ENCODE peak calls at places on chromosomes 4 and X, in nine cellular contexts. J is fibroblast of the conjunctiva; D is renal cortical epithelial cell; G is activated CD8-positive, alpha-beta T cell treated with anti-CD3 and anti-CD28 coated beads for 36 hours; E is effector CD4-positive, alpha-beta T cell; K is spleen; U is germinal center; I is glutamatergic neuron; C is stimulated activated CD8-positive, alpha-beta memory T cell treated with anti-CD3 and anti-CD28 coated beads, Interleukin-7, amount 100 ng/mL, for 24 hours. Z is an unnamed sample.

GRCh38 chr4:93814722-93815121 is 13.8 kb upstream of the ATOH1 start:
- DNase-seq in J (no peak), D (no peak), G (no peak), E (no peak), K (no peak), U (no peak), I (no peak), C (no peak), Z (peak)

GRCh38 chrX:71941771-71942170 is 31.1 kb downstream of the NHSL2 start:
- DNase-seq in J (peak), D (peak), G (no peak), E (no peak), K (no peak), U (no peak), I (no peak), C (no peak), Z (no peak)

GRCh38 chr4:10260777-10261176 is 144.2 kb upstream of the WDR1 start:
- DNase-seq in J (no peak), D (no peak), G (no peak), E (no peak), K (no peak), U (no peak), I (no peak), C (no peak), Z (no peak)

GRCh38 chr4:173332963-173333657 is 1.0 kb downstream of the HMGB2 start:
- DNase-seq in J (no peak), D (peak), G (peak), E (peak), K (no peak), U (peak), I (no peak), C (no peak), Z (no peak)

GRCh38 chr4:180947421-180947820 is 1295.8 kb upstream of the TENM3 start:
- DNase-seq in J (no peak), D (peak), G (no peak), E (no peak), K (no peak), U (no peak), I (no peak), C (no peak), Z (no peak)

GRCh38 chr4:165364452-165365080 is 14.2 kb upstream of the CPE start:
- DNase-seq in J (no peak), D (peak), G (no peak), E (no peak), K (no peak), U (no peak), I (no peak), C (no peak), Z (no peak)

GRCh38 chr4:2484993-2485392 is 16.1 kb downstream of the RNF4 start:
- DNase-seq in J (no peak), D (peak), G (peak), E (peak), K (peak), U (peak), I (no peak), C (peak), Z (peak)

GRCh38 chrX:123422875-123423274 is 238.8 kb downstream of the GRIA3 start:
- DNase-seq in J (peak), D (peak), G (no peak), E (no peak), K (no peak), U (no peak), I (peak), C (no peak), Z (peak)

GRCh38 chr4:13989496-13989895 is 362.0 kb upstream of the BOD1L1 start:
- DNase-seq in J (no peak), D (peak), G (no peak), E (no peak), K (no peak), U (no peak), I (no peak), C (no peak), Z (no peak)

GRCh38 chr4:95050980-95051688 is 293.4 kb downstream of the BMPR1B start:
- DNase-seq in J (no peak), D (no peak), G (no peak), E (no peak), K (no peak), U (no peak), I (no peak), C (no peak), Z (no peak)

GRCh38 chr4:139528377-139529005 is 27.5 kb downstream of the SETD7 start:
- DNase-seq in J (peak), D (peak), G (peak), E (no peak), K (no peak), U (no peak), I (peak), C (no peak), Z (peak)

GRCh38 chr4:8365951-8366350 is 74.6 kb downstream of the ACOX3 start:
- DNase-seq in J (no peak), D (no peak), G (no peak), E (no peak), K (peak), U (no peak), I (no peak), C (no peak), Z (no peak)

GRCh38 chr4:87442889-87443288 is 20.5 kb downstream of the NUDT9 start:
- DNase-seq in J (no peak), D (no peak), G (no peak), E (no peak), K (no peak), U (no peak), I (no peak), C (no peak), Z (no peak)

GRCh38 chrX:22666441-22666840 is 333.3 kb upstream of the DDX53 start:
- DNase-seq in J (peak), D (no peak), G (peak), E (no peak), K (no peak), U (peak), I (peak), C (no peak), Z (peak)

GRCh38 chrX:123698979-123699378 is 33.9 kb downstream of the THOC2 start:
- DNase-seq in J (peak), D (peak), G (no peak), E (no peak), K (no peak), U (no peak), I (no peak), C (no peak), Z (no peak)

GRCh38 chr4:48439988-48440387 is 43.2 kb upstream of the SLC10A4 start:
- DNase-seq in J (no peak), D (no peak), G (no peak), E (no peak), K (no peak), U (no peak), I (no peak), C (no peak), Z (no peak)

GRCh38 chrX:56788229-56788628 is 59.2 kb downstream of the NBDY start:
- DNase-seq in J (peak), D (no peak), G (no peak), E (no peak), K (peak), U (no peak), I (no peak), C (no peak), Z (no peak)

GRCh38 chr4:75434105-75434504 is 80.1 kb downstream of the RCHY1 start:
- DNase-seq in J (no peak), D (no peak), G (no peak), E (no peak), K (no peak), U (no peak), I (no peak), C (no peak), Z (no peak)